ENCODE peak calls at places on chromosomes 7 and 10, in four cellular contexts. Y is neural progenitor cell, M is ascending aorta, V is Panc1. Z is an unnamed sample.
A peak's percentile ranks its signal among the peaks of the same experiment; 100 is the strongest.

GRCh38 chr7:73828107-73828803 is 2.5 kb upstream of the CLDN4 start:
- DNase-seq in Y (no peak), V (peak; percentile 88), M (no peak), Z (no peak)

GRCh38 chr7:105003875-105004510 is 10.0 kb upstream of the KMT2E start:
- DNase-seq in M (no peak), Y (no peak), V (no peak), Z (no peak)

GRCh38 chr10:45446858-45447257 is 72.8 kb downstream of the ALOX5 start:
- DNase-seq in Y (no peak), V (no peak), M (no peak), Z (no peak)

GRCh38 chr10:34985823-34986222 is 104.3 kb downstream of the CUL2 start:
- DNase-seq in Y (peak; percentile 51), M (no peak), V (no peak), Z (peak; percentile 56)

GRCh38 chr7:29945259-29945809 is 44.3 kb downstream of the SCRN1 start:
- DNase-seq in Y (no peak), V (no peak), M (no peak), Z (no peak)

GRCh38 chr7:46972205-46972604 is 609.7 kb downstream of the TNS3 start:
- DNase-seq in M (no peak), Y (no peak), V (no peak), Z (no peak)

GRCh38 chr10:126905776-126906703 is 812 bp downstream of the DOCK1 start:
- DNase-seq in M (no peak), V (no peak), Y (peak; percentile 81), Z (peak; percentile 66)

GRCh38 chr10:32981760-32982159 is 23.7 kb upstream of the ITGB1 start:
- DNase-seq in Y (no peak), M (no peak), V (no peak), Z (no peak)

GRCh38 chr7:127927339-127927679 is 103.9 kb downstream of the LRRC4 start:
- DNase-seq in Y (no peak), V (no peak), M (no peak), Z (no peak)

GRCh38 chr10:110825510-110825909 is 46.2 kb upstream of the PDCD4 start:
- DNase-seq in V (no peak), M (no peak), Y (no peak), Z (no peak)

GRCh38 chr7:26410156-26410555 is 118.5 kb downstream of the SNX10 start:
- DNase-seq in V (no peak), M (no peak), Y (peak; percentile 20), Z (no peak)

GRCh38 chr10:1093696-1094095 is 37.5 kb downstream of the WDR37 start:
- DNase-seq in Y (no peak), V (no peak), M (no peak), Z (no peak)

GRCh38 chr7:81625311-81625651 is 144.6 kb downstream of the HGF start:
- DNase-seq in M (no peak), Y (no peak), V (no peak), Z (no peak)
- H3K4me3 ChIP-seq in M (no peak overlapping the region), Y (no peak overlapping the region), V (no peak overlapping the region), Z (no peak overlapping the region)

DNA sequence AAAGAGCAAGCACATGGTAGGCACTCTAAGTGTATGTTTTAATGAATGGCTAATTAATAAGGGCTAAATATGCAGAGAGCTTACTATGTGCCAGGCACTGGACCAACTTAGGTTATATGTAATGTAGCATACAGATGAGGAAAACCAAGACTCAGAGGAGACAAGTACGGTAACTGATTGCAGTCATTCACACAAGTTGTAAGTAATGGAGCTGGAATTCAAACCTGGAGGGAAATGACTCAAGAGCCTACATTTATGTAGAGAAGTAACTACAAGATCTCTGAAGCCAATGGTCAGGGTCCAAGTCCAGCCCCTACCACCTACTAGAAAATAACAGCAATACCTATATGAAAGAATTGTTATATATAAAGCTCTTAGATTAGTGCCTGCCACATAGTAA is 97.3 kb upstream of the KCNIP2 start:
- DNase-seq in M (no peak), V (no peak), Y (no peak), Z (no peak)
- H3K4me1 ChIP-seq in M (peaks cover 9% of the 10 kb centered on the region), V (no peaks in the 10 kb centered on the region), Y (no peaks in the 10 kb centered on the region), Z (no peaks in the 10 kb centered on the region)

GRCh38 chr7:11952972-11953371 is 121.0 kb upstream of the THSD7A start:
- DNase-seq in M (no peak), Y (no peak), V (no peak), Z (no peak)
- H3K9me3 ChIP-seq in M (no peaks in the 10 kb centered on the region), Y (no peaks in the 10 kb centered on the region), V (peaks cover 8% of the 10 kb centered on the region), Z (no peaks in the 10 kb centered on the region)

DNA sequence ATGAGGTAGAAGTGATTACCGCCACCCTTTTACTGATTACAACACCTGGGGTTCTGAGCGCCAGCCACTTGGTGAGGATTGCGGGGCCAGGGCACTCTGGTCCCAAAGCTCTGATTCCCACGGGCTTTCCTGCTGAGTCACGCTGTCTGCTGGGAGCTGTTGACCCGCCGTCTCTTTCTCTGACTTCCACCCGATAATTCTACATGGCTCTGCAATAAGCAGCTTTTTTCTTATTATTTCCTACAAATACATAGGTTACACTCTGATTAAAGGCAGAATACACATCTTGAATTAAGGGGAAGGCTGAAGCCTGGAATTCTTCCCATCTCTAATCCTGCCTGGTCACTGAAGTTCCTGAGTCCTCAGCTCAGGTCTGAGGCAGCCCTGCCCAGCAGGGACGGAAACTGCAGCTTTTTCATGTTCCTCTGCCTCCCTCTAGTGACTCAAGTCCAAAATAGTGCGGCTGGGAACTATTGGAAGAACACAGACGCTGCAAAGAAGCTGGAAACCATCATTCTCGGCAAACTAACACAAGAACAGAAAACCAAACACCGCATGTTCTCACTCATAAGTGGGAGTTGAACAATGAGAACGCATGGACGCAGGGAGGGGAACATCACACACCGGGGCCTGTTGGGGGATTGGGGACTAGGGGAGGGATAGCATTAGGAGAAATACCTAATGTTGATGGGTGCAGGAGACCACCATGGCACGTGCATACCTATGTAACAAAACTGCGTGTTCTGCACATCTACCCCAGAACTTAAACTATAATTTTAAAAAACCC is 178.3 kb downstream of the PRKCQ start:
- DNase-seq in V (peak; percentile 75), M (peak; percentile 88), Y (peak; percentile 92), Z (peak; percentile 77)
- H3K4me3 ChIP-seq in V (peak overlapping the region; percentile 60), M (peak overlapping the region; percentile 35), Y (peak overlapping the region; percentile 36), Z (peak overlapping the region; percentile 12)

DNA sequence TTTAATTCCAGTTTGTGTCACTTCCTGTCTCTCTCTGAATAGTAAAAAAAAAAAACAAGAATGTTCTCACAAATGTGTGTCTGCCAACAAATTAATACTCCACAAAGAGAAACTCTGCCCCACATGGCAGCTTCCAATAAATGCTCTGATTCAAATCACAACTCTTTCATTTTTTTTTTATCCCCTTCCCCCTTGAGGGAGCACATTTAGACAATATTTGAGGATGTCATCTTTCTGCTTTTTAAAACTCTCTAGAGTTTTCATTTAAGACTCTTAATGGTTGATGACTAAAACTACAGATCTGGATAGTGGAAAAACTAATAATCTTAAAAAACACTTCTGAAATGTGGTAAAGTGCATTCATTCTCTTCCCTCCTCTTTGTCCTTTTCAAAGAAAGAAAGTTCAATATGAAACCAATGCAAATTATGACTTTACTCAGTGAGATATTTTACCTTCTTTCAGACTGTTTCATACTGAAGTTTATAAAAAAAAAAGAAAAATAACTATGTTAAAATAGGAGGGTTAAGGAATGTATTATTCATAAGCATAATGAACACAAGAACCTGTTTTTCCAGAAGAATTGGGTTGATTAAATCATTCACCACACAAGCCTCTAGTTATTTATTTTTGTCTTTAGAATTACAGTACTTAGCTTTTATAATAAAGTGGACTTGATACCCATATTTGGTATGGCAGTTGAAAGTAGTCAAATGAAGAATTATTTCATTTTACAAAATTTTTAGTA is 42.4 kb downstream of the ARID5B start:
- DNase-seq in Y (no peak), M (no peak), V (no peak), Z (no peak)
- H3K4me1 ChIP-seq in Y (peaks cover 3% of the 10 kb centered on the region), M (peaks cover 6% of the 10 kb centered on the region), V (peaks cover 58% of the 10 kb centered on the region), Z (peaks cover 45% of the 10 kb centered on the region)

GRCh38 chr10:43970018-43970698 is 321.5 kb upstream of the ZNF32 start:
- DNase-seq in V (no peak), Y (no peak), M (peak; percentile 44), Z (no peak)

GRCh38 chr10:43969506-43969905 is 320.8 kb upstream of the ZNF32 start:
- DNase-seq in M (peak; percentile 53), V (no peak), Y (no peak), Z (no peak)

GRCh38 chr10:43970747-43971146 is 322.1 kb upstream of the ZNF32 start:
- DNase-seq in V (no peak), M (no peak), Y (no peak), Z (no peak)

GRCh38 chr10:43971981-43972380 is 323.3 kb upstream of the ZNF32 start:
- DNase-seq in M (no peak), Y (no peak), V (no peak), Z (no peak)

DNA sequence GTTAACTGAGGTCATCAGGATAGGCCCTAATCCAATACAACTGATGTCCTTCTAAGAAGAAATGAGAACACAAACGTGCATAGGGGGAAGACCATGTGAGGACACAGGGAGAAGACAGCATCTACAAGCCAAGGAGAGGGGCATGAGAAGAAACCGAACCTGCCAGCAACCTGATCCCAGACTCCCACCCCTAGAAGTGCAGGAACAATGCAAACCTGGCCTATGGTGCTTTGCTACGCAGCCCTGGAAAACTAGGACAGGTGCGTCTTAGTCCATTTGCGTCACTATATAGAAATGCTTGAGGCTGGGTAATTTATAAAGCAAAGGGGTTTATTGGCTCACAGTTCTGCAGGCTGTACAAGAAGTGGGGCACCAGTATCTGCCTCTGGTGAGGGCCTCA is 322.6 kb upstream of the ZNF32 start:
- DNase-seq in Y (no peak), V (no peak), M (no peak), Z (no peak)
- H3K9me3 ChIP-seq in Y (no peaks in the 10 kb centered on the region), V (no peaks in the 10 kb centered on the region), M (no peaks in the 10 kb centered on the region), Z (no peaks in the 10 kb centered on the region)

Z was measured in HAP-1.